ENCODE peak calls at places on chromosomes 7 and 10, in seven cellular contexts. S is EH; P is stimulated activated naive CD8-positive, alpha-beta T cell treated with anti-CD3 and anti-CD28 coated beads, Interleukin-15, Interleukin-2, amounts not matched to agents 100 U/mL and 50 U/mL, for 24 hours; U is NCI-H510A treated with DMSO at 0.1 percent for 48 hours; I is HuH-7; K is glutamatergic neuron; O is keratinocyte. H is an unnamed sample.
A peak's percentile ranks its signal among the peaks of the same experiment; 100 is the strongest.

GRCh38 chr10:124060148-124060720 is 33.2 kb downstream of the CHST15 start:
- DNase-seq in S (no peak), P (no peak), U (no peak), I (no peak), K (no peak), O (no peak), H (no peak)

GRCh38 chr7:98229991-98230745 is 18.9 kb downstream of the BHLHA15 start:
- DNase-seq in S (no peak), P (no peak), U (no peak), I (no peak), K (no peak), O (no peak), H (no peak)

GRCh38 chr7:133748443-133749407 is 378.4 kb upstream of the LRGUK start:
- DNase-seq in S (no peak), P (no peak), U (no peak), I (no peak), K (no peak), O (no peak), H (no peak)

GRCh38 chr10:128710795-128711183 is 584.6 kb upstream of the MKI67 start:
- DNase-seq in S (no peak), P (no peak), U (no peak), I (no peak), K (no peak), O (no peak), H (no peak)

GRCh38 chr7:46568420-46569116 is 647.5 kb upstream of the IGFBP3 start:
- DNase-seq in S (peak; percentile 77), P (no peak), U (no peak), I (no peak), K (no peak), O (no peak), H (no peak)

GRCh38 chr7:150949564-150949963 is 28.6 kb downstream of the KCNH2 start:
- DNase-seq in S (peak; percentile 37), P (no peak), U (no peak), I (no peak), K (peak; percentile 15), O (no peak), H (peak; percentile 25)

GRCh38 chr10:119817991-119818888 is 54.4 kb downstream of the MCMBP start:
- DNase-seq in S (peak; percentile 37), P (no peak), U (no peak), I (no peak), K (peak; percentile 100), O (peak; percentile 19), H (no peak)

GRCh38 chr10:79430506-79430905 is 14.9 kb downstream of the ZCCHC24 start:
- DNase-seq in S (no peak), P (no peak), U (no peak), I (no peak), K (peak; percentile 19), O (no peak), H (no peak)

GRCh38 chr7:94394058-94394398 is 667 bp upstream of the COL1A2 start:
- DNase-seq in S (peak; percentile 85), P (no peak), U (no peak), I (no peak), K (peak; percentile 15), O (no peak), H (peak; percentile 15)

GRCh38 chr10:34798654-34799053 is 16.4 kb downstream of the PARD3 start:
- DNase-seq in S (no peak), P (no peak), U (no peak), I (no peak), K (no peak), O (no peak), H (no peak)

GRCh38 chr10:5547934-5548660 is 23.3 kb downstream of the CALML3 start:
- DNase-seq in S (peak; percentile 50), P (no peak), U (peak; percentile 66), I (peak; percentile 68), K (no peak), O (no peak), H (no peak)

GRCh38 chr10:23877791-23878190 is 331.1 kb upstream of the KIAA1217 start:
- DNase-seq in S (no peak), P (no peak), U (no peak), I (no peak), K (no peak), O (no peak), H (no peak)

GRCh38 chr10:72087969-72088878 is at the start of gene SPOCK2:
- DNase-seq in S (no peak), P (peak; percentile 67), U (no peak), I (peak; percentile 48), K (peak; percentile 74), O (no peak), H (peak; percentile 70)

GRCh38 chr10:124477614-124478363 is 16.2 kb downstream of the LHPP start:
- DNase-seq in S (peak; percentile 26), P (no peak), U (no peak), I (no peak), K (no peak), O (no peak), H (no peak)

GRCh38 chr10:128069351-128070051 is 56.7 kb downstream of the MKI67 start:
- DNase-seq in S (peak; percentile 74), P (peak; percentile 87), U (peak; percentile 70), I (peak; percentile 63), K (peak; percentile 84), O (no peak), H (peak; percentile 84)

GRCh38 chr7:147432068-147432467 is 1158.5 kb upstream of the C7orf33 start:
- DNase-seq in S (peak; percentile 7), P (no peak), U (no peak), I (no peak), K (no peak), O (no peak), H (no peak)

GRCh38 chr7:16338065-16338464 is 83.3 kb downstream of the CRPPA start:
- DNase-seq in S (no peak), P (no peak), U (no peak), I (no peak), K (no peak), O (no peak), H (no peak)

GRCh38 chr10:36783400-36783799 is 342.0 kb upstream of the ANKRD30A start:
- DNase-seq in S (no peak), P (no peak), U (no peak), I (no peak), K (no peak), O (no peak), H (no peak)

GRCh38 chr7:43895847-43896415 is 10.5 kb downstream of the URGCP start:
- DNase-seq in S (no peak), P (no peak), U (no peak), I (no peak), K (no peak), O (no peak), H (no peak)

GRCh38 chr7:51263631-51264484 is 52.8 kb downstream of the COBL start:
- DNase-seq in S (no peak), P (no peak), U (peak; percentile 92), I (no peak), K (no peak), O (no peak), H (no peak)

GRCh38 chr10:109969907-109970306 is 37.9 kb upstream of the ADD3 start:
- DNase-seq in S (no peak), P (no peak), U (no peak), I (no peak), K (no peak), O (no peak), H (no peak)

GRCh38 chr7:76063525-76063924 is 15.6 kb downstream of the MDH2 start:
- DNase-seq in S (no peak), P (no peak), U (no peak), I (no peak), K (no peak), O (no peak), H (peak; percentile 7)

GRCh38 chr10:132329565-132330485 is 2.2 kb upstream of the LRRC27 start:
- DNase-seq in S (peak; percentile 84), P (peak; percentile 46), U (no peak), I (no peak), K (no peak), O (no peak), H (peak; percentile 43)

GRCh38 chr10:77501152-77501845 is 136.3 kb downstream of the KCNMA1 start:
- DNase-seq in S (peak; percentile 96), P (no peak), U (no peak), I (no peak), K (no peak), O (peak; percentile 55), H (no peak)

GRCh38 chr7:3019801-3020200 is 23.9 kb downstream of the CARD11 start:
- DNase-seq in S (no peak), P (no peak), U (no peak), I (no peak), K (no peak), O (no peak), H (no peak)

GRCh38 chr7:25894902-25895791 is 256.9 kb upstream of the NFE2L3 start:
- DNase-seq in S (peak; percentile 37), P (peak; percentile 81), U (peak; percentile 75), I (peak; percentile 74), K (peak; percentile 91), O (no peak), H (peak; percentile 65)

GRCh38 chr10:79024716-79025112 is 44.1 kb upstream of the ZMIZ1 start:
- DNase-seq in S (no peak), P (no peak), U (no peak), I (no peak), K (no peak), O (no peak), H (no peak)

GRCh38 chr10:784759-785538 is 95.5 kb upstream of the DIP2C start:
- DNase-seq in S (peak; percentile 89), P (peak; percentile 79), U (peak; percentile 5), I (peak; percentile 36), K (peak; percentile 63), O (no peak), H (peak; percentile 45)

GRCh38 chr7:139494835-139495568 is 11.5 kb upstream of the KLRG2 start:
- DNase-seq in S (peak; percentile 22), P (peak; percentile 15), U (no peak), I (no peak), K (no peak), O (no peak), H (peak; percentile 73)

GRCh38 chr7:106400990-106401389 is 116.2 kb upstream of the NAMPT start:
- DNase-seq in S (no peak), P (no peak), U (no peak), I (no peak), K (no peak), O (no peak), H (no peak)

GRCh38 chr7:143882020-143882610 is 19.9 kb downstream of the TCAF1 start:
- DNase-seq in S (peak; percentile 40), P (no peak), U (peak; percentile 28), I (no peak), K (peak; percentile 88), O (no peak), H (peak; percentile 25)